ENCODE peak calls at places on chromosomes 1 and 21, in six cellular contexts. One of them, this sample, is unnamed.

GRCh38 chr21:45256912-45257672 is 30.6 kb downstream of the POFUT2 start:
- DNase-seq in adrenal gland: no peak
- DNase-seq in NB4: peak; percentile 74
- DNase-seq in esophagus squamous epithelium: no peak
- DNase-seq in GM12878: no peak
- DNase-seq in uterus: no peak
- DNase-seq in this sample: no peak

GRCh38 chr1:116504308-116505156 is 66.3 kb downstream of the CD58 start:
- DNase-seq in adrenal gland: peak; percentile 79
- DNase-seq in NB4: peak; percentile 99
- DNase-seq in esophagus squamous epithelium: peak; percentile 51
- DNase-seq in GM12878: peak; percentile 91
- DNase-seq in uterus: no peak
- DNase-seq in this sample: peak; percentile 67

GRCh38 chr1:55378582-55378981 is 163.4 kb upstream of the USP24 start:
- DNase-seq in adrenal gland: peak; percentile 26
- DNase-seq in NB4: peak; percentile 22
- DNase-seq in esophagus squamous epithelium: no peak
- DNase-seq in GM12878: no peak
- DNase-seq in uterus: peak; percentile 23
- DNase-seq in this sample: peak; percentile 23

GRCh38 chr1:18686540-18686939 is 55.9 kb downstream of the PAX7 start:
- DNase-seq in adrenal gland: no peak
- DNase-seq in NB4: no peak
- DNase-seq in esophagus squamous epithelium: no peak
- DNase-seq in GM12878: no peak
- DNase-seq in uterus: no peak
- DNase-seq in this sample: no peak

GRCh38 chr1:209756608-209757445 is 974 bp downstream of the TRAF3IP3 start:
- DNase-seq in adrenal gland: no peak
- DNase-seq in NB4: peak; percentile 73
- DNase-seq in esophagus squamous epithelium: no peak
- DNase-seq in GM12878: peak; percentile 49
- DNase-seq in uterus: no peak
- DNase-seq in this sample: peak; percentile 29

GRCh38 chr1:13730751-13731482 is 30.9 kb downstream of the PRDM2 start:
- DNase-seq in adrenal gland: no peak
- DNase-seq in NB4: no peak
- DNase-seq in esophagus squamous epithelium: peak; percentile 45
- DNase-seq in GM12878: peak; percentile 94
- DNase-seq in uterus: no peak
- DNase-seq in this sample: peak; percentile 74

GRCh38 chr21:41369915-41370839 is 8.3 kb downstream of the MX2 start:
- DNase-seq in adrenal gland: no peak
- DNase-seq in NB4: peak; percentile 79
- DNase-seq in esophagus squamous epithelium: no peak
- DNase-seq in GM12878: peak; percentile 25
- DNase-seq in uterus: no peak
- DNase-seq in this sample: no peak

GRCh38 chr1:221435510-221435909 is 306.4 kb downstream of the DUSP10 start:
- DNase-seq in adrenal gland: no peak
- DNase-seq in NB4: peak; percentile 53
- DNase-seq in esophagus squamous epithelium: no peak
- DNase-seq in GM12878: no peak
- DNase-seq in uterus: no peak
- DNase-seq in this sample: no peak

GRCh38 chr1:41537788-41538351 is 53.4 kb upstream of the EDN2 start:
- DNase-seq in adrenal gland: peak; percentile 82
- DNase-seq in NB4: no peak
- DNase-seq in esophagus squamous epithelium: no peak
- DNase-seq in GM12878: no peak
- DNase-seq in uterus: peak; percentile 63
- DNase-seq in this sample: peak; percentile 58

GRCh38 chr1:44029911-44030605 is 1.2 kb downstream of the SLC6A9 start:
- DNase-seq in adrenal gland: peak; percentile 89
- DNase-seq in NB4: peak; percentile 90
- DNase-seq in esophagus squamous epithelium: peak; percentile 58
- DNase-seq in GM12878: peak; percentile 45
- DNase-seq in uterus: peak; percentile 87
- DNase-seq in this sample: peak; percentile 95

GRCh38 chr1:61156576-61157239 is 74.3 kb downstream of the NFIA start:
- DNase-seq in adrenal gland: no peak
- DNase-seq in NB4: no peak
- DNase-seq in esophagus squamous epithelium: no peak
- DNase-seq in GM12878: no peak
- DNase-seq in uterus: no peak
- DNase-seq in this sample: no peak

GRCh38 chr1:210598135-210598652 is 269.5 kb downstream of the HHAT start:
- DNase-seq in adrenal gland: peak; percentile 21
- DNase-seq in NB4: peak; percentile 66
- DNase-seq in esophagus squamous epithelium: no peak
- DNase-seq in GM12878: no peak
- DNase-seq in uterus: peak; percentile 27
- DNase-seq in this sample: peak; percentile 43

GRCh38 chr1:217919683-217920502 is 288.7 kb downstream of the SPATA17 start:
- DNase-seq in adrenal gland: no peak
- DNase-seq in NB4: no peak
- DNase-seq in esophagus squamous epithelium: no peak
- DNase-seq in GM12878: no peak
- DNase-seq in uterus: no peak
- DNase-seq in this sample: no peak

GRCh38 chr1:207887542-207887941 is 23.4 kb downstream of the CD34 start:
- DNase-seq in adrenal gland: no peak
- DNase-seq in NB4: no peak
- DNase-seq in esophagus squamous epithelium: no peak
- DNase-seq in GM12878: no peak
- DNase-seq in uterus: no peak
- DNase-seq in this sample: no peak

GRCh38 chr1:9004031-9004730 is 22.0 kb downstream of the SLC2A7 start:
- DNase-seq in adrenal gland: no peak
- DNase-seq in NB4: no peak
- DNase-seq in esophagus squamous epithelium: no peak
- DNase-seq in GM12878: no peak
- DNase-seq in uterus: no peak
- DNase-seq in this sample: no peak

GRCh38 chr1:206479164-206480125 is 9.2 kb downstream of the IKBKE start:
- DNase-seq in adrenal gland: peak; percentile 68
- DNase-seq in NB4: peak; percentile 81
- DNase-seq in esophagus squamous epithelium: no peak
- DNase-seq in GM12878: no peak
- DNase-seq in uterus: peak; percentile 65
- DNase-seq in this sample: peak; percentile 70

GRCh38 chr21:27321791-27322190 is 354.9 kb upstream of the ADAMTS5 start:
- DNase-seq in adrenal gland: no peak
- DNase-seq in NB4: no peak
- DNase-seq in esophagus squamous epithelium: no peak
- DNase-seq in GM12878: no peak
- DNase-seq in uterus: no peak
- DNase-seq in this sample: no peak

GRCh38 chr1:204506091-204506968 is 9.9 kb upstream of the MDM4 start:
- DNase-seq in adrenal gland: peak; percentile 74
- DNase-seq in NB4: peak; percentile 91
- DNase-seq in esophagus squamous epithelium: no peak
- DNase-seq in GM12878: peak; percentile 88
- DNase-seq in uterus: peak; percentile 66
- DNase-seq in this sample: peak; percentile 79

DNA sequence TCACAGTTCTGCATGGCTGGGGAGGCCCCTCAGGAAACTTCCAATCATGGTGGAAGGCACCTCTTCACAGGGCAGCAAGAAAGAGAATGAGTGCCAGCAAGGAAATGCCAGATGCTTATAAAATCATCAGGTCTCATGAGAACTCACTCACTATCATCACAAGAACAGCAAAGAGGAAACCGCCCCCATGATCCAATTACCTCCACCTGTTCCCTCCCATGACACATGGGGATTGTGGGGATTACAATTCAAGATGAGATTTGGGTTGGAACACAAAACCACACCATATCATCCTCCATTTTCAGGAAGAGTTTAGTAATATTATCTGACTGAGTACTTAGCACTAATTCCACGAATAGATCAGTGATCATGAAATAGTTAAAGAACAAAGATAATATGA is 244.2 kb downstream of the LMO4 start:
- DNase-seq in adrenal gland: no peak
- DNase-seq in NB4: no peak
- DNase-seq in esophagus squamous epithelium: no peak
- DNase-seq in GM12878: no peak
- DNase-seq in uterus: no peak
- DNase-seq in this sample: no peak
- TF ChIP-seq POLR2A in adrenal gland: no peak
- TF ChIP-seq POLR2A in NB4: no peak
- TF ChIP-seq POLR2A in esophagus squamous epithelium: no peak
- TF ChIP-seq POLR2A in GM12878: no peak
- TF ChIP-seq POLR2A in uterus: no peak
- TF ChIP-seq POLR2A in this sample: no peak

GRCh38 chr21:46323710-46324389 is at the start of the genes C21orf58 and PCNT:
- DNase-seq in adrenal gland: peak; percentile 98
- DNase-seq in NB4: peak; percentile 97
- DNase-seq in esophagus squamous epithelium: peak; percentile 84
- DNase-seq in GM12878: peak; percentile 89
- DNase-seq in uterus: peak; percentile 98
- DNase-seq in this sample: peak; percentile 98
- TF ChIP-seq POLR2A in adrenal gland: no peak
- TF ChIP-seq POLR2A in NB4: peak; percentile 62
- TF ChIP-seq POLR2A in esophagus squamous epithelium: no peak
- TF ChIP-seq POLR2A in GM12878: peak; percentile 89
- TF ChIP-seq POLR2A in uterus: no peak
- TF ChIP-seq POLR2A in this sample: peak; percentile 20

GRCh38 chr1:25706146-25707089 is 89.8 kb downstream of the MAN1C1 start:
- DNase-seq in adrenal gland: no peak
- DNase-seq in NB4: no peak
- DNase-seq in esophagus squamous epithelium: no peak
- DNase-seq in GM12878: no peak
- DNase-seq in uterus: peak; percentile 9
- DNase-seq in this sample: no peak

GRCh38 chr1:25710583-25711347 is 89.2 kb upstream of the SELENON start:
- DNase-seq in adrenal gland: no peak
- DNase-seq in NB4: no peak
- DNase-seq in esophagus squamous epithelium: no peak
- DNase-seq in GM12878: no peak
- DNase-seq in uterus: peak; percentile 2
- DNase-seq in this sample: no peak

GRCh38 chr1:25703671-25704637 is 87.4 kb downstream of the MAN1C1 start:
- DNase-seq in adrenal gland: no peak
- DNase-seq in NB4: peak; percentile 31
- DNase-seq in esophagus squamous epithelium: no peak
- DNase-seq in GM12878: no peak
- DNase-seq in uterus: no peak
- DNase-seq in this sample: no peak

GRCh38 chr1:25705699-25706098 is 89.1 kb downstream of the MAN1C1 start:
- DNase-seq in adrenal gland: no peak
- DNase-seq in NB4: no peak
- DNase-seq in esophagus squamous epithelium: no peak
- DNase-seq in GM12878: no peak
- DNase-seq in uterus: peak; percentile 3
- DNase-seq in this sample: no peak

GRCh38 chr1:25707280-25708016 is 90.9 kb downstream of the MAN1C1 start:
- DNase-seq in adrenal gland: no peak
- DNase-seq in NB4: peak; percentile 38
- DNase-seq in esophagus squamous epithelium: no peak
- DNase-seq in GM12878: no peak
- DNase-seq in uterus: peak; percentile 6
- DNase-seq in this sample: no peak
- TF ChIP-seq POLR2A in adrenal gland: no peak
- TF ChIP-seq POLR2A in NB4: no peak
- TF ChIP-seq POLR2A in esophagus squamous epithelium: no peak
- TF ChIP-seq POLR2A in GM12878: no peak
- TF ChIP-seq POLR2A in uterus: no peak
- TF ChIP-seq POLR2A in this sample: no peak

DNA sequence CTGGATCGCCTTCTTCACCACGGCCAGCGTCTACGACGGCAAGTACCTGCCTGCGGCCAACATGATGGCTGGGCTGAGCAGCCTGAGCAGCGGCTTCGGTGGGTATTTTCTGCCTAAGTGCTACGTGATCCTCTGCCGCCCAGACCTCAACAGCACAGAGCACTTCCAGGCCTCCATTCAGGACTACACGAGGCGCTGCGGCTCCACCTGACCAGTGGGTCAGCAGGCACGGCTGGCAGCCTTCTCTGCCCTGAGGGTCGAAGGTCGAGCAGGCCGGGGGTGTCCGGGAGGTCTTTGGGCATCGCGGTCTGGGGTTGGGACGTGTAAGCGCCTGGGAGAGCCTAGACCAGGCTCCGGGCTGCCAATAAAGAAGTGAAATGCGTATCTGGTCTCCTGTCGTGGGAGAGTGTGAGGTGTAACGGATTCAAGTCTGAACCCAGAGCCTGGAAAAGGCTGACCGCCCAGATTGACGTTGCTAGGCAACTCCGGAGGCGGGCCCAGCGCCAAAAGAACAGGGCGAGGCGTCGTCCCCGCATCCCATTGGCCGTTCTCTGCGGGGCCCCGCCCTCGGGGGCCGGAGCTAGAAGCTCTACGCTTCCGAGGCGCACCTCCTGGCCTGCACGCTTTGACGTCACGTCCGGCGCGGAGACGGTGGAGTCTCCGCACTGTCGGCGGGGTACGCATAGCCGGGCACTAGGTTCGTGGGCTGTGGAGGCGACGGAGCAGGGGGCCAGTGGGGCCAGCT is at the start of gene ZBTB48:
- DNase-seq in adrenal gland: peak; percentile 99
- DNase-seq in NB4: peak; percentile 97
- DNase-seq in esophagus squamous epithelium: peak; percentile 87
- DNase-seq in GM12878: peak; percentile 74
- DNase-seq in uterus: peak; percentile 100
- DNase-seq in this sample: peak; percentile 100
- TF ChIP-seq POLR2A in adrenal gland: peak; percentile 75
- TF ChIP-seq POLR2A in NB4: peak; percentile 97
- TF ChIP-seq POLR2A in esophagus squamous epithelium: peak; percentile 90
- TF ChIP-seq POLR2A in GM12878: peak; percentile 99
- TF ChIP-seq POLR2A in uterus: peak; percentile 95
- TF ChIP-seq POLR2A in this sample: peak; percentile 96

GRCh38 chr1:179029293-179029692 is 3.6 kb downstream of the FAM20B start:
- DNase-seq in adrenal gland: no peak
- DNase-seq in NB4: no peak
- DNase-seq in esophagus squamous epithelium: no peak
- DNase-seq in GM12878: no peak
- DNase-seq in uterus: no peak
- DNase-seq in this sample: no peak

GRCh38 chr1:179025125-179025974 is at the start of gene FAM20B:
- DNase-seq in adrenal gland: peak; percentile 97
- DNase-seq in NB4: peak; percentile 97
- DNase-seq in esophagus squamous epithelium: peak; percentile 68
- DNase-seq in GM12878: peak; percentile 59
- DNase-seq in uterus: peak; percentile 94
- DNase-seq in this sample: peak; percentile 96

GRCh38 chr1:179023946-179024345 is 1.7 kb upstream of the FAM20B start:
- DNase-seq in adrenal gland: no peak
- DNase-seq in NB4: no peak
- DNase-seq in esophagus squamous epithelium: no peak
- DNase-seq in GM12878: no peak
- DNase-seq in uterus: no peak
- DNase-seq in this sample: no peak

GRCh38 chr1:179026813-179027664 is 1.3 kb downstream of the FAM20B start:
- DNase-seq in adrenal gland: no peak
- DNase-seq in NB4: no peak
- DNase-seq in esophagus squamous epithelium: no peak
- DNase-seq in GM12878: no peak
- DNase-seq in uterus: no peak
- DNase-seq in this sample: no peak

GRCh38 chr1:179025975-179026812 is 500 bp downstream of the FAM20B start:
- DNase-seq in adrenal gland: peak; percentile 77
- DNase-seq in NB4: peak; percentile 87
- DNase-seq in esophagus squamous epithelium: no peak
- DNase-seq in GM12878: no peak
- DNase-seq in uterus: peak; percentile 61
- DNase-seq in this sample: peak; percentile 87
- TF ChIP-seq POLR2A in adrenal gland: no peak
- TF ChIP-seq POLR2A in NB4: peak; percentile 76
- TF ChIP-seq POLR2A in esophagus squamous epithelium: peak; percentile 62
- TF ChIP-seq POLR2A in GM12878: peak; percentile 74
- TF ChIP-seq POLR2A in uterus: peak; percentile 46
- TF ChIP-seq POLR2A in this sample: peak; percentile 88

GRCh38 chr1:150309758-150310495 is 11.4 kb upstream of the PRPF3 start:
- DNase-seq in adrenal gland: no peak
- DNase-seq in NB4: no peak
- DNase-seq in esophagus squamous epithelium: no peak
- DNase-seq in GM12878: no peak
- DNase-seq in uterus: no peak
- DNase-seq in this sample: no peak
- TF ChIP-seq POLR2A in adrenal gland: no peak
- TF ChIP-seq POLR2A in NB4: no peak
- TF ChIP-seq POLR2A in esophagus squamous epithelium: no peak
- TF ChIP-seq POLR2A in GM12878: no peak
- TF ChIP-seq POLR2A in uterus: no peak
- TF ChIP-seq POLR2A in this sample: no peak